ENCODE peak calls at places on chromosomes 16 and 17, in seven cellular contexts. One of them, this sample, is unnamed.
A peak's percentile ranks its signal among the peaks of the same experiment; 100 is the strongest.

GRCh38 chr17:57534863-57535651 is 210.0 kb downstream of the CCDC182 start:
- DNase-seq in HS-5: no peak
- DNase-seq in body of pancreas: peak; percentile 16
- DNase-seq in T-helper 17 cell: no peak
- DNase-seq in SK-MEL-5: no peak
- DNase-seq in fibroblast of mammary gland: no peak
- DNase-seq in A549: no peak
- DNase-seq in this sample: no peak

GRCh38 chr16:25224731-25225319 is 8.1 kb downstream of the AQP8 start:
- DNase-seq in body of pancreas: no peak
- DNase-seq in T-helper 17 cell: no peak
- DNase-seq in HS-5: no peak
- DNase-seq in fibroblast of mammary gland: no peak
- DNase-seq in A549: no peak
- DNase-seq in SK-MEL-5: no peak
- DNase-seq in this sample: no peak

GRCh38 chr17:8016632-8017424 is 14.4 kb downstream of the GUCY2D start:
- DNase-seq in fibroblast of mammary gland: peak; percentile 46
- DNase-seq in SK-MEL-5: peak; percentile 77
- DNase-seq in body of pancreas: peak; percentile 72
- DNase-seq in HS-5: no peak
- DNase-seq in A549: peak; percentile 62
- DNase-seq in T-helper 17 cell: no peak
- DNase-seq in this sample: no peak

GRCh38 chr16:89103156-89103555 is 9.5 kb downstream of the ACSF3 start:
- DNase-seq in fibroblast of mammary gland: no peak
- DNase-seq in HS-5: no peak
- DNase-seq in A549: no peak
- DNase-seq in SK-MEL-5: no peak
- DNase-seq in T-helper 17 cell: no peak
- DNase-seq in body of pancreas: no peak
- DNase-seq in this sample: no peak

GRCh38 chr17:7579001-7579838 is at the start of gene CD68:
- DNase-seq in T-helper 17 cell: no peak
- DNase-seq in body of pancreas: peak; percentile 58
- DNase-seq in HS-5: peak; percentile 96
- DNase-seq in SK-MEL-5: peak; percentile 93
- DNase-seq in A549: peak; percentile 97
- DNase-seq in fibroblast of mammary gland: peak; percentile 98
- DNase-seq in this sample: peak; percentile 96

GRCh38 chr16:85402910-85403692 is 210.0 kb upstream of the GSE1 start:
- DNase-seq in fibroblast of mammary gland: peak; percentile 48
- DNase-seq in T-helper 17 cell: peak; percentile 2
- DNase-seq in A549: no peak
- DNase-seq in body of pancreas: no peak
- DNase-seq in SK-MEL-5: no peak
- DNase-seq in HS-5: no peak
- DNase-seq in this sample: peak; percentile 52

GRCh38 chr16:85514601-85515318 is 98.4 kb upstream of the GSE1 start:
- DNase-seq in body of pancreas: peak; percentile 83
- DNase-seq in T-helper 17 cell: no peak
- DNase-seq in HS-5: peak; percentile 82
- DNase-seq in fibroblast of mammary gland: peak; percentile 93
- DNase-seq in A549: peak; percentile 95
- DNase-seq in SK-MEL-5: no peak
- DNase-seq in this sample: peak; percentile 78

GRCh38 chr17:34670618-34671017 is 91.2 kb downstream of the TMEM132E start:
- DNase-seq in T-helper 17 cell: no peak
- DNase-seq in SK-MEL-5: no peak
- DNase-seq in body of pancreas: no peak
- DNase-seq in HS-5: no peak
- DNase-seq in fibroblast of mammary gland: no peak
- DNase-seq in A549: no peak
- DNase-seq in this sample: no peak

GRCh38 chr17:77124192-77124908 is 16.4 kb upstream of the SEC14L1 start:
- DNase-seq in fibroblast of mammary gland: peak; percentile 71
- DNase-seq in body of pancreas: no peak
- DNase-seq in SK-MEL-5: no peak
- DNase-seq in T-helper 17 cell: no peak
- DNase-seq in HS-5: no peak
- DNase-seq in A549: peak; percentile 62
- DNase-seq in this sample: peak; percentile 65

GRCh38 chr16:52552643-52553042 is 5.7 kb upstream of the TOX3 start:
- DNase-seq in T-helper 17 cell: no peak
- DNase-seq in body of pancreas: no peak
- DNase-seq in fibroblast of mammary gland: no peak
- DNase-seq in A549: no peak
- DNase-seq in HS-5: no peak
- DNase-seq in SK-MEL-5: no peak
- DNase-seq in this sample: no peak

GRCh38 chr17:48392836-48393235 is 37.2 kb downstream of the SKAP1 start:
- DNase-seq in HS-5: no peak
- DNase-seq in A549: no peak
- DNase-seq in SK-MEL-5: no peak
- DNase-seq in fibroblast of mammary gland: peak; percentile 5
- DNase-seq in body of pancreas: no peak
- DNase-seq in T-helper 17 cell: no peak
- DNase-seq in this sample: no peak

GRCh38 chr17:68315930-68316329 is 24.6 kb downstream of the ARSG start:
- DNase-seq in A549: no peak
- DNase-seq in SK-MEL-5: no peak
- DNase-seq in body of pancreas: no peak
- DNase-seq in T-helper 17 cell: no peak
- DNase-seq in fibroblast of mammary gland: no peak
- DNase-seq in HS-5: no peak
- DNase-seq in this sample: no peak

GRCh38 chr17:49442051-49442450 is 27.4 kb upstream of the PHB1 start:
- DNase-seq in A549: no peak
- DNase-seq in body of pancreas: no peak
- DNase-seq in SK-MEL-5: no peak
- DNase-seq in HS-5: no peak
- DNase-seq in T-helper 17 cell: no peak
- DNase-seq in fibroblast of mammary gland: no peak
- DNase-seq in this sample: no peak

GRCh38 chr17:31357831-31358400 is 33.6 kb upstream of the RAB11FIP4 start:
- DNase-seq in T-helper 17 cell: no peak
- DNase-seq in fibroblast of mammary gland: no peak
- DNase-seq in HS-5: no peak
- DNase-seq in SK-MEL-5: no peak
- DNase-seq in body of pancreas: no peak
- DNase-seq in A549: no peak
- DNase-seq in this sample: no peak

GRCh38 chr16:75085556-75085955 is 31.0 kb downstream of the LDHD start:
- DNase-seq in SK-MEL-5: no peak
- DNase-seq in A549: no peak
- DNase-seq in HS-5: no peak
- DNase-seq in body of pancreas: no peak
- DNase-seq in T-helper 17 cell: no peak
- DNase-seq in fibroblast of mammary gland: no peak
- DNase-seq in this sample: no peak

GRCh38 chr17:51759260-51759659 is 399.3 kb downstream of the CA10 start:
- DNase-seq in fibroblast of mammary gland: no peak
- DNase-seq in SK-MEL-5: no peak
- DNase-seq in T-helper 17 cell: no peak
- DNase-seq in HS-5: no peak
- DNase-seq in A549: no peak
- DNase-seq in body of pancreas: no peak
- DNase-seq in this sample: no peak

GRCh38 chr17:45366049-45366448 is 49.2 kb upstream of the MAP3K14 start:
- DNase-seq in HS-5: no peak
- DNase-seq in fibroblast of mammary gland: no peak
- DNase-seq in T-helper 17 cell: no peak
- DNase-seq in SK-MEL-5: no peak
- DNase-seq in A549: no peak
- DNase-seq in body of pancreas: no peak
- DNase-seq in this sample: no peak

GRCh38 chr17:35778641-35779196 is 16.7 kb downstream of the MMP28 start:
- DNase-seq in T-helper 17 cell: no peak
- DNase-seq in fibroblast of mammary gland: peak; percentile 29
- DNase-seq in HS-5: no peak
- DNase-seq in body of pancreas: no peak
- DNase-seq in SK-MEL-5: no peak
- DNase-seq in A549: no peak
- DNase-seq in this sample: no peak

GRCh38 chr16:82236875-82237274 is 66.9 kb upstream of the MPHOSPH6 start:
- DNase-seq in A549: no peak
- DNase-seq in SK-MEL-5: no peak
- DNase-seq in HS-5: no peak
- DNase-seq in fibroblast of mammary gland: no peak
- DNase-seq in T-helper 17 cell: no peak
- DNase-seq in body of pancreas: no peak
- DNase-seq in this sample: no peak

GRCh38 chr16:15906439-15906838 is 18.0 kb upstream of the CEP20 start:
- DNase-seq in HS-5: no peak
- DNase-seq in T-helper 17 cell: no peak
- DNase-seq in A549: no peak
- DNase-seq in fibroblast of mammary gland: no peak
- DNase-seq in body of pancreas: no peak
- DNase-seq in SK-MEL-5: no peak
- DNase-seq in this sample: no peak

GRCh38 chr16:30104492-30104891 is 8.5 kb upstream of the YPEL3 start:
- DNase-seq in body of pancreas: no peak
- DNase-seq in SK-MEL-5: no peak
- DNase-seq in HS-5: no peak
- DNase-seq in T-helper 17 cell: no peak
- DNase-seq in A549: no peak
- DNase-seq in fibroblast of mammary gland: no peak
- DNase-seq in this sample: no peak

GRCh38 chr17:74842599-74843351 is 16.9 kb downstream of the GRIN2C start:
- DNase-seq in SK-MEL-5: peak; percentile 82
- DNase-seq in T-helper 17 cell: no peak
- DNase-seq in A549: peak; percentile 96
- DNase-seq in HS-5: no peak
- DNase-seq in body of pancreas: peak; percentile 81
- DNase-seq in fibroblast of mammary gland: peak; percentile 40
- DNase-seq in this sample: peak; percentile 49

GRCh38 chr16:29784157-29784556 is 6.1 kb downstream of the ZG16 start:
- DNase-seq in body of pancreas: no peak
- DNase-seq in T-helper 17 cell: no peak
- DNase-seq in fibroblast of mammary gland: no peak
- DNase-seq in SK-MEL-5: no peak
- DNase-seq in A549: no peak
- DNase-seq in HS-5: no peak
- DNase-seq in this sample: no peak

GRCh38 chr16:46555981-46556380 is 65.2 kb downstream of the SHCBP1 start:
- DNase-seq in fibroblast of mammary gland: peak; percentile 5
- DNase-seq in T-helper 17 cell: no peak
- DNase-seq in body of pancreas: no peak
- DNase-seq in HS-5: peak; percentile 6
- DNase-seq in A549: no peak
- DNase-seq in SK-MEL-5: no peak
- DNase-seq in this sample: peak; percentile 29

GRCh38 chr16:50329446-50330189 is 39.2 kb downstream of the BRD7 start:
- DNase-seq in SK-MEL-5: no peak
- DNase-seq in body of pancreas: no peak
- DNase-seq in fibroblast of mammary gland: no peak
- DNase-seq in HS-5: no peak
- DNase-seq in A549: no peak
- DNase-seq in T-helper 17 cell: no peak
- DNase-seq in this sample: no peak

GRCh38 chr17:6868579-6868978 is 37.0 kb upstream of the TEKT1 start:
- DNase-seq in T-helper 17 cell: no peak
- DNase-seq in HS-5: no peak
- DNase-seq in body of pancreas: no peak
- DNase-seq in SK-MEL-5: no peak
- DNase-seq in fibroblast of mammary gland: no peak
- DNase-seq in A549: no peak
- DNase-seq in this sample: peak; percentile 10

GRCh38 chr16:87575027-87575804 is 27.1 kb upstream of the JPH3 start:
- DNase-seq in T-helper 17 cell: no peak
- DNase-seq in fibroblast of mammary gland: no peak
- DNase-seq in SK-MEL-5: peak; percentile 9
- DNase-seq in HS-5: no peak
- DNase-seq in body of pancreas: no peak
- DNase-seq in A549: peak; percentile 38
- DNase-seq in this sample: no peak

GRCh38 chr17:65438708-65439294 is 122.6 kb downstream of the AXIN2 start:
- DNase-seq in body of pancreas: no peak
- DNase-seq in A549: peak; percentile 21
- DNase-seq in SK-MEL-5: no peak
- DNase-seq in HS-5: no peak
- DNase-seq in fibroblast of mammary gland: peak; percentile 65
- DNase-seq in T-helper 17 cell: no peak
- DNase-seq in this sample: peak; percentile 16

GRCh38 chr17:1762233-1762905 is 509 bp downstream of the SERPINF1 start:
- DNase-seq in SK-MEL-5: peak; percentile 28
- DNase-seq in T-helper 17 cell: no peak
- DNase-seq in A549: no peak
- DNase-seq in HS-5: no peak
- DNase-seq in body of pancreas: peak; percentile 8
- DNase-seq in fibroblast of mammary gland: peak; percentile 89
- DNase-seq in this sample: no peak

GRCh38 chr16:50859628-50860360 is 117.9 kb downstream of the CYLD start:
- DNase-seq in fibroblast of mammary gland: no peak
- DNase-seq in HS-5: no peak
- DNase-seq in A549: no peak
- DNase-seq in body of pancreas: no peak
- DNase-seq in SK-MEL-5: no peak
- DNase-seq in T-helper 17 cell: no peak
- DNase-seq in this sample: no peak

GRCh38 chr16:80976946-80977345 is 29.7 kb downstream of the CMC2 start:
- DNase-seq in T-helper 17 cell: no peak
- DNase-seq in SK-MEL-5: no peak
- DNase-seq in HS-5: no peak
- DNase-seq in body of pancreas: no peak
- DNase-seq in A549: no peak
- DNase-seq in fibroblast of mammary gland: no peak
- DNase-seq in this sample: no peak

GRCh38 chr16:25257956-25258855 is 561 bp upstream of the ZKSCAN2 start:
- DNase-seq in fibroblast of mammary gland: peak; percentile 81
- DNase-seq in SK-MEL-5: peak; percentile 69
- DNase-seq in T-helper 17 cell: peak; percentile 59
- DNase-seq in HS-5: peak; percentile 60
- DNase-seq in body of pancreas: peak; percentile 83
- DNase-seq in A549: peak; percentile 82
- DNase-seq in this sample: peak; percentile 66

This sample was measured in RCC 7860.